ENCODE peak calls at places on chromosomes 11 and 22, in ten cellular contexts. One of them, this sample, is unnamed.

GRCh38 chr22:16949561-16949960 is 58.5 kb downstream of the GAB4 start:
- DNase-seq in CD8-positive, alpha-beta T cell: no peak
- DNase-seq in pancreas: no peak
- DNase-seq in GM23338: no peak
- DNase-seq in colonic mucosa: no peak
- DNase-seq in gastrocnemius medialis: peak; percentile 79
- DNase-seq in bronchial epithelial cell: no peak
- DNase-seq in fibroblast of mammary gland: peak; percentile 48
- DNase-seq in HFF-Myc: no peak
- DNase-seq in ovary: no peak
- DNase-seq in this sample: no peak

GRCh38 chr11:103773059-103773458 is 263.4 kb upstream of the DDI1 start:
- DNase-seq in CD8-positive, alpha-beta T cell: no peak
- DNase-seq in pancreas: no peak
- DNase-seq in GM23338: no peak
- DNase-seq in colonic mucosa: no peak
- DNase-seq in gastrocnemius medialis: no peak
- DNase-seq in bronchial epithelial cell: no peak
- DNase-seq in fibroblast of mammary gland: peak; percentile 95
- DNase-seq in HFF-Myc: no peak
- DNase-seq in ovary: peak; percentile 15
- DNase-seq in this sample: no peak

GRCh38 chr11:110173775-110174644 is 80.8 kb downstream of the ZC3H12C start:
- DNase-seq in CD8-positive, alpha-beta T cell: peak; percentile 66
- DNase-seq in pancreas: peak; percentile 50
- DNase-seq in GM23338: peak; percentile 92
- DNase-seq in colonic mucosa: peak; percentile 68
- DNase-seq in gastrocnemius medialis: peak; percentile 43
- DNase-seq in bronchial epithelial cell: peak; percentile 73
- DNase-seq in fibroblast of mammary gland: peak; percentile 83
- DNase-seq in HFF-Myc: peak; percentile 40
- DNase-seq in ovary: peak; percentile 58
- DNase-seq in this sample: peak; percentile 55

GRCh38 chr11:109048098-109048497 is 373.9 kb upstream of the C11orf87 start:
- DNase-seq in CD8-positive, alpha-beta T cell: no peak
- DNase-seq in pancreas: no peak
- DNase-seq in GM23338: no peak
- DNase-seq in colonic mucosa: no peak
- DNase-seq in gastrocnemius medialis: no peak
- DNase-seq in bronchial epithelial cell: no peak
- DNase-seq in fibroblast of mammary gland: no peak
- DNase-seq in HFF-Myc: no peak
- DNase-seq in ovary: no peak
- DNase-seq in this sample: no peak

GRCh38 chr11:82557274-82557673 is 176.4 kb downstream of the FAM181B start:
- DNase-seq in CD8-positive, alpha-beta T cell: no peak
- DNase-seq in pancreas: no peak
- DNase-seq in GM23338: no peak
- DNase-seq in colonic mucosa: no peak
- DNase-seq in gastrocnemius medialis: peak; percentile 20
- DNase-seq in bronchial epithelial cell: no peak
- DNase-seq in fibroblast of mammary gland: no peak
- DNase-seq in HFF-Myc: no peak
- DNase-seq in ovary: no peak
- DNase-seq in this sample: no peak

GRCh38 chr11:103257360-103257759 is 148.1 kb downstream of the DYNC2H1 start:
- DNase-seq in CD8-positive, alpha-beta T cell: no peak
- DNase-seq in pancreas: no peak
- DNase-seq in GM23338: peak; percentile 60
- DNase-seq in colonic mucosa: no peak
- DNase-seq in gastrocnemius medialis: no peak
- DNase-seq in bronchial epithelial cell: peak; percentile 46
- DNase-seq in fibroblast of mammary gland: peak; percentile 34
- DNase-seq in HFF-Myc: no peak
- DNase-seq in ovary: no peak
- DNase-seq in this sample: no peak

GRCh38 chr11:44950036-44950624 is 553 bp downstream of the TP53I11 start:
- DNase-seq in CD8-positive, alpha-beta T cell: peak; percentile 32
- DNase-seq in pancreas: peak; percentile 37
- DNase-seq in GM23338: no peak
- DNase-seq in colonic mucosa: peak; percentile 64
- DNase-seq in gastrocnemius medialis: no peak
- DNase-seq in bronchial epithelial cell: no peak
- DNase-seq in fibroblast of mammary gland: no peak
- DNase-seq in HFF-Myc: no peak
- DNase-seq in ovary: peak; percentile 19
- DNase-seq in this sample: no peak

GRCh38 chr11:22522225-22522624 is 103.4 kb downstream of the FANCF start:
- DNase-seq in CD8-positive, alpha-beta T cell: no peak
- DNase-seq in pancreas: no peak
- DNase-seq in GM23338: no peak
- DNase-seq in colonic mucosa: no peak
- DNase-seq in gastrocnemius medialis: no peak
- DNase-seq in bronchial epithelial cell: no peak
- DNase-seq in fibroblast of mammary gland: no peak
- DNase-seq in HFF-Myc: no peak
- DNase-seq in ovary: no peak
- DNase-seq in this sample: no peak

GRCh38 chr11:17845431-17845881 is 110.9 kb downstream of the KCNC1 start:
- DNase-seq in CD8-positive, alpha-beta T cell: no peak
- DNase-seq in pancreas: no peak
- DNase-seq in GM23338: no peak
- DNase-seq in colonic mucosa: no peak
- DNase-seq in gastrocnemius medialis: peak; percentile 31
- DNase-seq in bronchial epithelial cell: peak; percentile 92
- DNase-seq in fibroblast of mammary gland: peak; percentile 90
- DNase-seq in HFF-Myc: peak; percentile 41
- DNase-seq in ovary: no peak
- DNase-seq in this sample: peak; percentile 51

GRCh38 chr11:134670247-134670646 is 258.2 kb upstream of the B3GAT1 start:
- DNase-seq in CD8-positive, alpha-beta T cell: no peak
- DNase-seq in pancreas: no peak
- DNase-seq in GM23338: no peak
- DNase-seq in colonic mucosa: no peak
- DNase-seq in gastrocnemius medialis: no peak
- DNase-seq in bronchial epithelial cell: no peak
- DNase-seq in fibroblast of mammary gland: no peak
- DNase-seq in HFF-Myc: no peak
- DNase-seq in ovary: no peak
- DNase-seq in this sample: no peak

GRCh38 chr11:131281316-131281715 is 89.1 kb upstream of the NTM start:
- DNase-seq in CD8-positive, alpha-beta T cell: no peak
- DNase-seq in pancreas: no peak
- DNase-seq in GM23338: no peak
- DNase-seq in colonic mucosa: no peak
- DNase-seq in gastrocnemius medialis: no peak
- DNase-seq in bronchial epithelial cell: no peak
- DNase-seq in fibroblast of mammary gland: no peak
- DNase-seq in HFF-Myc: no peak
- DNase-seq in ovary: no peak
- DNase-seq in this sample: no peak

GRCh38 chr11:69583068-69583467 is 57.9 kb upstream of the CCND1 start:
- DNase-seq in CD8-positive, alpha-beta T cell: no peak
- DNase-seq in pancreas: no peak
- DNase-seq in GM23338: no peak
- DNase-seq in colonic mucosa: no peak
- DNase-seq in gastrocnemius medialis: no peak
- DNase-seq in bronchial epithelial cell: no peak
- DNase-seq in fibroblast of mammary gland: no peak
- DNase-seq in HFF-Myc: no peak
- DNase-seq in ovary: no peak
- DNase-seq in this sample: no peak

GRCh38 chr22:32636884-32637283 is 162.3 kb downstream of the FBXO7 start:
- DNase-seq in CD8-positive, alpha-beta T cell: no peak
- DNase-seq in pancreas: no peak
- DNase-seq in GM23338: no peak
- DNase-seq in colonic mucosa: no peak
- DNase-seq in gastrocnemius medialis: no peak
- DNase-seq in bronchial epithelial cell: no peak
- DNase-seq in fibroblast of mammary gland: no peak
- DNase-seq in HFF-Myc: no peak
- DNase-seq in ovary: no peak
- DNase-seq in this sample: no peak
- TF ChIP-seq CTCF in CD8-positive, alpha-beta T cell: no peak
- TF ChIP-seq CTCF in pancreas: no peak
- TF ChIP-seq CTCF in GM23338: no peak
- TF ChIP-seq CTCF in colonic mucosa: no peak
- TF ChIP-seq CTCF in gastrocnemius medialis: no peak
- TF ChIP-seq CTCF in bronchial epithelial cell: no peak
- TF ChIP-seq CTCF in fibroblast of mammary gland: no peak
- TF ChIP-seq CTCF in HFF-Myc: no peak
- TF ChIP-seq CTCF in ovary: no peak
- TF ChIP-seq CTCF in this sample: no peak

GRCh38 chr22:45204241-45204640 is 36.5 kb downstream of the KIAA0930 start:
- DNase-seq in CD8-positive, alpha-beta T cell: no peak
- DNase-seq in pancreas: no peak
- DNase-seq in GM23338: no peak
- DNase-seq in colonic mucosa: no peak
- DNase-seq in gastrocnemius medialis: no peak
- DNase-seq in bronchial epithelial cell: no peak
- DNase-seq in fibroblast of mammary gland: no peak
- DNase-seq in HFF-Myc: no peak
- DNase-seq in ovary: no peak
- DNase-seq in this sample: no peak
- H3K4me3 ChIP-seq in CD8-positive, alpha-beta T cell: no peak overlapping the region
- H3K4me3 ChIP-seq in pancreas: no peak overlapping the region
- H3K4me3 ChIP-seq in GM23338: no peak overlapping the region
- H3K4me3 ChIP-seq in colonic mucosa: no peak overlapping the region
- H3K4me3 ChIP-seq in gastrocnemius medialis: no peak overlapping the region
- H3K4me3 ChIP-seq in bronchial epithelial cell: no peak overlapping the region
- H3K4me3 ChIP-seq in fibroblast of mammary gland: no peak overlapping the region
- H3K4me3 ChIP-seq in HFF-Myc: no peak overlapping the region
- H3K4me3 ChIP-seq in ovary: no peak overlapping the region
- H3K4me3 ChIP-seq in this sample: no peak overlapping the region

GRCh38 chr22:26672590-26673468 is 15.4 kb downstream of the MIAT start:
- DNase-seq in CD8-positive, alpha-beta T cell: peak; percentile 95
- DNase-seq in pancreas: peak; percentile 85
- DNase-seq in GM23338: peak; percentile 97
- DNase-seq in colonic mucosa: peak; percentile 95
- DNase-seq in gastrocnemius medialis: peak; percentile 91
- DNase-seq in bronchial epithelial cell: peak; percentile 81
- DNase-seq in fibroblast of mammary gland: peak; percentile 92
- DNase-seq in HFF-Myc: peak; percentile 87
- DNase-seq in ovary: peak; percentile 92
- DNase-seq in this sample: peak; percentile 69

GRCh38 chr22:26672060-26672471 is 14.7 kb downstream of the MIAT start:
- DNase-seq in CD8-positive, alpha-beta T cell: no peak
- DNase-seq in pancreas: no peak
- DNase-seq in GM23338: no peak
- DNase-seq in colonic mucosa: peak; percentile 21
- DNase-seq in gastrocnemius medialis: peak; percentile 21
- DNase-seq in bronchial epithelial cell: no peak
- DNase-seq in fibroblast of mammary gland: no peak
- DNase-seq in HFF-Myc: no peak
- DNase-seq in ovary: peak; percentile 26
- DNase-seq in this sample: no peak

GRCh38 chr22:26675687-26676273 is 18.4 kb downstream of the MIAT start:
- DNase-seq in CD8-positive, alpha-beta T cell: no peak
- DNase-seq in pancreas: no peak
- DNase-seq in GM23338: no peak
- DNase-seq in colonic mucosa: no peak
- DNase-seq in gastrocnemius medialis: no peak
- DNase-seq in bronchial epithelial cell: no peak
- DNase-seq in fibroblast of mammary gland: no peak
- DNase-seq in HFF-Myc: no peak
- DNase-seq in ovary: no peak
- DNase-seq in this sample: no peak

GRCh38 chr22:26673485-26673884 is 16.1 kb downstream of the MIAT start:
- DNase-seq in CD8-positive, alpha-beta T cell: peak; percentile 40
- DNase-seq in pancreas: no peak
- DNase-seq in GM23338: no peak
- DNase-seq in colonic mucosa: peak; percentile 35
- DNase-seq in gastrocnemius medialis: no peak
- DNase-seq in bronchial epithelial cell: peak; percentile 97
- DNase-seq in fibroblast of mammary gland: peak; percentile 45
- DNase-seq in HFF-Myc: no peak
- DNase-seq in ovary: no peak
- DNase-seq in this sample: no peak

GRCh38 chr22:26674211-26675190 is 17.1 kb downstream of the MIAT start:
- DNase-seq in CD8-positive, alpha-beta T cell: peak; percentile 31
- DNase-seq in pancreas: no peak
- DNase-seq in GM23338: no peak
- DNase-seq in colonic mucosa: no peak
- DNase-seq in gastrocnemius medialis: no peak
- DNase-seq in bronchial epithelial cell: peak; percentile 41
- DNase-seq in fibroblast of mammary gland: no peak
- DNase-seq in HFF-Myc: no peak
- DNase-seq in ovary: no peak
- DNase-seq in this sample: no peak
- TF ChIP-seq CTCF in CD8-positive, alpha-beta T cell: no peak
- TF ChIP-seq CTCF in pancreas: no peak
- TF ChIP-seq CTCF in GM23338: no peak
- TF ChIP-seq CTCF in colonic mucosa: no peak
- TF ChIP-seq CTCF in gastrocnemius medialis: no peak
- TF ChIP-seq CTCF in bronchial epithelial cell: no peak
- TF ChIP-seq CTCF in fibroblast of mammary gland: no peak
- TF ChIP-seq CTCF in HFF-Myc: no peak
- TF ChIP-seq CTCF in ovary: no peak
- TF ChIP-seq CTCF in this sample: no peak

GRCh38 chr22:39576027-39576426 is 5.5 kb downstream of the CACNA1I start:
- DNase-seq in CD8-positive, alpha-beta T cell: no peak
- DNase-seq in pancreas: no peak
- DNase-seq in GM23338: no peak
- DNase-seq in colonic mucosa: no peak
- DNase-seq in gastrocnemius medialis: no peak
- DNase-seq in bronchial epithelial cell: no peak
- DNase-seq in fibroblast of mammary gland: no peak
- DNase-seq in HFF-Myc: no peak
- DNase-seq in ovary: no peak
- DNase-seq in this sample: no peak

GRCh38 chr22:39574779-39575551 is 4.4 kb downstream of the CACNA1I start:
- DNase-seq in CD8-positive, alpha-beta T cell: no peak
- DNase-seq in pancreas: no peak
- DNase-seq in GM23338: no peak
- DNase-seq in colonic mucosa: no peak
- DNase-seq in gastrocnemius medialis: no peak
- DNase-seq in bronchial epithelial cell: peak; percentile 89
- DNase-seq in fibroblast of mammary gland: peak; percentile 93
- DNase-seq in HFF-Myc: peak; percentile 69
- DNase-seq in ovary: no peak
- DNase-seq in this sample: peak; percentile 62

GRCh38 chr22:39577900-39578299 is 7.3 kb downstream of the CACNA1I start:
- DNase-seq in CD8-positive, alpha-beta T cell: no peak
- DNase-seq in pancreas: no peak
- DNase-seq in GM23338: no peak
- DNase-seq in colonic mucosa: no peak
- DNase-seq in gastrocnemius medialis: no peak
- DNase-seq in bronchial epithelial cell: no peak
- DNase-seq in fibroblast of mammary gland: no peak
- DNase-seq in HFF-Myc: no peak
- DNase-seq in ovary: no peak
- DNase-seq in this sample: no peak

GRCh38 chr22:39577361-39577760 is 6.8 kb downstream of the CACNA1I start:
- DNase-seq in CD8-positive, alpha-beta T cell: no peak
- DNase-seq in pancreas: no peak
- DNase-seq in GM23338: no peak
- DNase-seq in colonic mucosa: no peak
- DNase-seq in gastrocnemius medialis: no peak
- DNase-seq in bronchial epithelial cell: no peak
- DNase-seq in fibroblast of mammary gland: no peak
- DNase-seq in HFF-Myc: no peak
- DNase-seq in ovary: no peak
- DNase-seq in this sample: no peak

DNA sequence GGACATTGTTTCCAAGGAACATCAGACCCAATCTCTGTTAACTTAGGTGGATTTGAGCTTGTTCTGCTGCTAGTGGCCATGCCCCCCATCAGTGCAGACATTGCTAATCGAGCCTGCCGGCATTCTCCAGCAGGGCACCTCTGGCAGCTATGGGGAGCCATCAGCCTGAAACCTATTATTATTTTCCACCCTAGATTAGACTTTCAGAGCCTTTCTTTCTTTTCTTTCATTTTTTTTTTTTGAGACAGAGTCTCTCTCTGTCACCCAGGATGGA is 4.9 kb downstream of the CACNA1I start:
- DNase-seq in CD8-positive, alpha-beta T cell: no peak
- DNase-seq in pancreas: no peak
- DNase-seq in GM23338: no peak
- DNase-seq in colonic mucosa: no peak
- DNase-seq in gastrocnemius medialis: no peak
- DNase-seq in bronchial epithelial cell: no peak
- DNase-seq in fibroblast of mammary gland: no peak
- DNase-seq in HFF-Myc: no peak
- DNase-seq in ovary: no peak
- DNase-seq in this sample: no peak
- H3K4me3 ChIP-seq in CD8-positive, alpha-beta T cell: no peak overlapping the region
- H3K4me3 ChIP-seq in pancreas: no peak overlapping the region
- H3K4me3 ChIP-seq in GM23338: no peak overlapping the region
- H3K4me3 ChIP-seq in colonic mucosa: no peak overlapping the region
- H3K4me3 ChIP-seq in gastrocnemius medialis: no peak overlapping the region
- H3K4me3 ChIP-seq in bronchial epithelial cell: no peak overlapping the region
- H3K4me3 ChIP-seq in fibroblast of mammary gland: no peak overlapping the region
- H3K4me3 ChIP-seq in HFF-Myc: no peak overlapping the region
- H3K4me3 ChIP-seq in ovary: no peak overlapping the region
- H3K4me3 ChIP-seq in this sample: no peak overlapping the region

This sample was measured in retinal pigment epithelial cell.